ENCODE peak calls at places on chromosomes 16 and 17, in four cellular contexts. One of them, this sample, is unnamed.
A peak's percentile ranks its signal among the peaks of the same experiment; 100 is the strongest.

GRCh38 chr16:88770459-88771293 is 14.3 kb downstream of the PIEZO1 start:
- DNase-seq in WTC11: peak; percentile 65
- DNase-seq in HepG2: peak; percentile 81
- DNase-seq in K562: peak; percentile 67
- DNase-seq in this sample: peak; percentile 77

GRCh38 chr17:58120195-58120822 is 27.9 kb upstream of the OR4D1 start:
- DNase-seq in WTC11: peak; percentile 56
- DNase-seq in HepG2: peak; percentile 56
- DNase-seq in K562: peak; percentile 34
- DNase-seq in this sample: peak; percentile 51

GRCh38 chr17:6755731-6756184 is at the start of gene XAF1:
- DNase-seq in WTC11: no peak
- DNase-seq in HepG2: no peak
- DNase-seq in K562: no peak
- DNase-seq in this sample: no peak

GRCh38 chr16:50043358-50043757 is 18.3 kb downstream of the CNEP1R1 start:
- DNase-seq in WTC11: no peak
- DNase-seq in HepG2: no peak
- DNase-seq in K562: no peak
- DNase-seq in this sample: no peak

GRCh38 chr17:49407981-49408501 is 6.6 kb downstream of the PHB1 start:
- DNase-seq in WTC11: peak; percentile 91
- DNase-seq in HepG2: peak; percentile 87
- DNase-seq in K562: peak; percentile 84
- DNase-seq in this sample: peak; percentile 90

GRCh38 chr16:73217654-73218053 is 169.7 kb upstream of the ZFHX3 start:
- DNase-seq in WTC11: no peak
- DNase-seq in HepG2: no peak
- DNase-seq in K562: no peak
- DNase-seq in this sample: no peak

GRCh38 chr17:27907976-27908558 is 14.9 kb upstream of the LYRM9 start:
- DNase-seq in WTC11: no peak
- DNase-seq in HepG2: no peak
- DNase-seq in K562: no peak
- DNase-seq in this sample: no peak

GRCh38 chr17:43368740-43369506 is 29.9 kb upstream of the ARL4D start:
- DNase-seq in WTC11: peak; percentile 85
- DNase-seq in HepG2: peak; percentile 88
- DNase-seq in K562: no peak
- DNase-seq in this sample: peak; percentile 76

GRCh38 chr16:525520-526180 is 1.9 kb upstream of the CAPN15 start:
- DNase-seq in WTC11: no peak
- DNase-seq in HepG2: no peak
- DNase-seq in K562: no peak
- DNase-seq in this sample: no peak

GRCh38 chr17:55402374-55402773 is 19.3 kb downstream of the MMD start:
- DNase-seq in WTC11: no peak
- DNase-seq in HepG2: no peak
- DNase-seq in K562: peak; percentile 20
- DNase-seq in this sample: no peak

GRCh38 chr16:57610611-57611010 is 17.8 kb upstream of the ADGRG1 start:
- DNase-seq in WTC11: no peak
- DNase-seq in HepG2: no peak
- DNase-seq in K562: no peak
- DNase-seq in this sample: no peak

GRCh38 chr17:77914440-77915254 is 43.9 kb upstream of the TNRC6C start:
- DNase-seq in WTC11: peak; percentile 67
- DNase-seq in HepG2: no peak
- DNase-seq in K562: no peak
- DNase-seq in this sample: no peak

GRCh38 chr17:61583242-61583641 is 7.8 kb downstream of the NACA2 start:
- DNase-seq in WTC11: no peak
- DNase-seq in HepG2: peak; percentile 74
- DNase-seq in K562: peak; percentile 23
- DNase-seq in this sample: peak; percentile 59

GRCh38 chr17:27558341-27558740 is 72.6 kb upstream of the LGALS9 start:
- DNase-seq in WTC11: no peak
- DNase-seq in HepG2: no peak
- DNase-seq in K562: no peak
- DNase-seq in this sample: no peak

GRCh38 chr17:78233678-78234077 is 2.2 kb downstream of the TMEM235 start:
- DNase-seq in WTC11: no peak
- DNase-seq in HepG2: no peak
- DNase-seq in K562: no peak
- DNase-seq in this sample: no peak

GRCh38 chr16:29256501-29256981 is 150.0 kb downstream of the NPIPB11 start:
- DNase-seq in WTC11: no peak
- DNase-seq in HepG2: no peak
- DNase-seq in K562: no peak
- DNase-seq in this sample: no peak

GRCh38 chr17:60392845-60393702 is 1.1 kb upstream of the USP32 start:
- DNase-seq in WTC11: no peak
- DNase-seq in HepG2: peak; percentile 44
- DNase-seq in K562: no peak
- DNase-seq in this sample: no peak

GRCh38 chr17:81537856-81538555 is 9.8 kb downstream of the FSCN2 start:
- DNase-seq in WTC11: no peak
- DNase-seq in HepG2: no peak
- DNase-seq in K562: no peak
- DNase-seq in this sample: no peak

GRCh38 chr16:72367841-72368240 is 195.9 kb upstream of the PMFBP1 start:
- DNase-seq in WTC11: no peak
- DNase-seq in HepG2: no peak
- DNase-seq in K562: no peak
- DNase-seq in this sample: no peak

GRCh38 chr16:23020084-23020483 is 129.2 kb downstream of the USP31 start:
- DNase-seq in WTC11: no peak
- DNase-seq in HepG2: no peak
- DNase-seq in K562: peak; percentile 39
- DNase-seq in this sample: no peak

GRCh38 chr16:23014592-23014991 is 134.7 kb downstream of the USP31 start:
- DNase-seq in WTC11: no peak
- DNase-seq in HepG2: no peak
- DNase-seq in K562: no peak
- DNase-seq in this sample: no peak

GRCh38 chr16:23015580-23015979 is 133.7 kb downstream of the USP31 start:
- DNase-seq in WTC11: no peak
- DNase-seq in HepG2: no peak
- DNase-seq in K562: no peak
- DNase-seq in this sample: no peak

GRCh38 chr16:23013484-23013883 is 135.8 kb downstream of the USP31 start:
- DNase-seq in WTC11: no peak
- DNase-seq in HepG2: peak; percentile 33
- DNase-seq in K562: no peak
- DNase-seq in this sample: no peak

GRCh38 chr16:23016372-23016771 is 132.9 kb downstream of the USP31 start:
- DNase-seq in WTC11: no peak
- DNase-seq in HepG2: no peak
- DNase-seq in K562: no peak
- DNase-seq in this sample: no peak
- TF ChIP-seq ELF4 in WTC11: no peak
- TF ChIP-seq ELF4 in HepG2: no peak
- TF ChIP-seq ELF4 in K562: no peak
- TF ChIP-seq ELF4 in this sample: no peak

DNA sequence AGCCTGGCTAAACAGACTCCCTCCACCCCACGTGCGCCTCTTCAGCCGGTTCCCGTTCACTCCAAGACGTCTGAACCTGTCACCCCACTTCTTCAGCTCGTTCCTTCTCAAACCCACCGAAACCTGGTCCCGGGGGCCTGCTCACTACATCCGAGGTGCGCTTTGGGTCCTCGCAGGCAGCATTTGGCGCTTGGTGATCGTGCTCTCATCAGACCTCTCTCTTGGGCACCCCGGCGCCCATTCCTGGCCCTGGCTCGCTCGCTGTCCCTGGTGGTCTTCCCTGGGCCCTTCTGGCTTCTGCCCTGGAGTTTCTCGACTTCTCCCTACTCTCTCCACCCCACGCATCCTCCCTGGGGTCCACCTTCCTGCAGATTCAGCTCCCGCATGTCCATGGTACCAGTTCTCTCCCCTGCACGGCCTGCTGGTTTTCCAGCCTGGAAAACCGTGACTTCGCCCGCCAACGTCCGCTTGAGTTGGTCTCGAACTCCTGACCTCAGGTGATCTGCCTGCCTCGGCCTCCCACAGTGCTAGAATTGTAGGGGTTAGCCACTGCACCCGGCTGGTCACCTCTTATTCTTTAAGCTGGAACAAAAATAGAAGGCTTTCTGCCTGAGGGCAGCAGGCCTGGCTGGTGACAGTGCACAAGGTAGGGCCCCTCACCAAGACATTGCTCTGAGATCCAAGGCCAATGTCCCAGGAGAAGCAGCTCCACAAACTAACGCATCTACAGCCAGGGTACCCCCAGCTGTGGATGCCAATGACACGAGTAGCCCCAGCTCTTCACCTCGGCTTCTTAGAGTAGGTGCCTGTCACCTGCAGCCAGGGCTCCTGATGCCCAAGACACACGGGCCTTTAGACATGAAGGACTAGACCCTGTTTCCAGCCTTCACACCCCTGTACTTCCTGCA is 1.0 kb upstream of the MEAK7 start:
- DNase-seq in WTC11: peak; percentile 10
- DNase-seq in HepG2: no peak
- DNase-seq in K562: no peak
- DNase-seq in this sample: no peak
- TF ChIP-seq ELF4 in WTC11: no peak
- TF ChIP-seq ELF4 in HepG2: no peak
- TF ChIP-seq ELF4 in K562: no peak
- TF ChIP-seq ELF4 in this sample: no peak

DNA sequence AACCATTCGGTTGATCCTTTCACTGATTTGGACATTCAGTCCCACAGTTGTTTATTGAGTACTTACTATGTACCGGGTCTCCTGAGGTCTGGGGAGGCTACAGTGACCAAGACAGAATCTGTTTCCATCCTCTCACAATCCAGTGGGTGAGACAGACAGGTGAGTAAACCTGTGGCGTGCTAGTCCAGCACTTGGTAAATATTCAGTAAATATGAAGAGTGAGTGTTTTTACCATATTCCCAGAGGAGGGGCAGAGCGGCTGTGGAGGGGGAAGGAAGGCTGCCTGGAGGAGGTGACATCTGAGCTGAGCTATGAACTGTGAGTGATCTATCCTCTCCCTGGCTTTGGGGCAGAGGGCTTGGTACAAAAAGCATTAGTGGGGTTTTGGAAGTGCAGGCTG is 31.4 kb downstream of the CCR7 start:
- DNase-seq in WTC11: no peak
- DNase-seq in HepG2: no peak
- DNase-seq in K562: no peak
- DNase-seq in this sample: no peak
- TF ChIP-seq ELF4 in WTC11: no peak
- TF ChIP-seq ELF4 in HepG2: no peak
- TF ChIP-seq ELF4 in K562: no peak
- TF ChIP-seq ELF4 in this sample: no peak

GRCh38 chr17:31558748-31559646 is 167.5 kb downstream of the RAB11FIP4 start:
- DNase-seq in WTC11: peak; percentile 65
- DNase-seq in HepG2: peak; percentile 59
- DNase-seq in K562: peak; percentile 95
- DNase-seq in this sample: peak; percentile 70
- TF ChIP-seq ELF4 in WTC11: peak; percentile 33
- TF ChIP-seq ELF4 in HepG2: no peak
- TF ChIP-seq ELF4 in K562: no peak
- TF ChIP-seq ELF4 in this sample: no peak

DNA sequence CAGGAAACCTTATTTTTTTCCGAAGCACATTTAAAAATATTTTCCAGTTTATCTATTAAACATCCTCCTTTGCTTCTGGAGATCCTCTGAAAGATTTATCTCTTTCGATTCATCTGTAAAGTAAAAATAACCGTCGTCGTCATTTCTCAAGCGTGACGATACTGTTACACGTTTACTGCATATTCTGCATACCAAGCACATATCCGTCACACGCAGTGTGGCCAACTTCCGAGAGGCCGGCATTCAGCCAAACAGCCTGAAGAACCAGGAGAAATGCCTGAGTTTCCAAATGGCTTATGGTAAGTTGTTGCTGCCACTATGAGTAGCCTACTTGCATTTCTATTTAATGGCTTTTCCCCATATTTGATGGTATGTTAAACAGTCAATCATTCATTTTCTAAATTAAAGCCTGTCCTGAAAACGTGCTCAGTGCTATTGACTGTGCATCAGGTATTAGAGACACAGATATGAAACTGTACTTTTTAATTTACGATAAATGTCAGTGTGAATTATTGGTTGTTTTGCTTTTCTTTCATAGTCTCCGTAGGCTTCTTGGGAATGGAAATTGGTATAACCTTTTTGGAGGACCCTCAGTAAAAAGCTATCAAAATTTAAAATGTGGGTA is 275.7 kb downstream of the WWOX start:
- DNase-seq in WTC11: no peak
- DNase-seq in HepG2: no peak
- DNase-seq in K562: no peak
- DNase-seq in this sample: no peak
- TF ChIP-seq ELF4 in WTC11: no peak
- TF ChIP-seq ELF4 in HepG2: no peak
- TF ChIP-seq ELF4 in K562: no peak
- TF ChIP-seq ELF4 in this sample: no peak

GRCh38 chr17:22570144-22570845 is 878.0 kb downstream of the KCNJ18 start:
- DNase-seq in WTC11: no peak
- DNase-seq in HepG2: no peak
- DNase-seq in K562: no peak
- DNase-seq in this sample: no peak

DNA sequence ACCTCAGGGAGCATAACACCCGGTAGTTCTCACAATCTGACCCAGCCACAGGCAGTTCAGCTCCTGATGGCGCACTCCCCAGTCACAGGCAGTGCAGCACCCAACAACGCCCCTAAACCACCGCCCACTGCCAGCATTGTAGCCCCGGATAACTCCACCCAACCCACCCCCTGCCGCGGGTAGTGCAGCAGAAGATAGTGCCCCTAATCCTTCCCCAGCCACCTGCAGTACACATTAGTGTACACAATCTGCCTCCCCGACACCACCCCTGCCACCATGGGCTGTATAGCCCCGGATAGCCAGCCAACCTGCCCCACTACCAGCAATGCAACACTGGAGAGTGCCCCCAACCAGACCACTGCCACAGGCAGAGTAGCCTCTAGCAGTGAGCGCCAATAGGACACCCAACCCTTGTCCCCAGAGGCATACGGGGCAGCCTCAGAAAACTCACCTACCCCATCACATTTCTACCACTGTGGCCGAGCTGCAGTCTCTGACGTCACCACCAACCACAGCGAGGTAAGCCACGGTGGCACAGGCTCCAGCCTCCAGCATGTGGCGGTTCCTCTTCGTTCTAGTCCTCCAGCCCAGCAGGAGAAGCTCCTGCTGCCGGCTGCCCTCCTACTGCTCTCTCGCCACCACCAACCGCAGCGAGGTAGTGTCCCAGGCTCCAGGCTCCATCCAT is 877.3 kb downstream of the KCNJ18 start:
- DNase-seq in WTC11: no peak
- DNase-seq in HepG2: no peak
- DNase-seq in K562: no peak
- DNase-seq in this sample: no peak
- TF ChIP-seq ELF4 in WTC11: no peak
- TF ChIP-seq ELF4 in HepG2: no peak
- TF ChIP-seq ELF4 in K562: no peak
- TF ChIP-seq ELF4 in this sample: no peak

GRCh38 chr16:83233153-83233552 is 574.6 kb upstream of the HSBP1 start:
- DNase-seq in WTC11: no peak
- DNase-seq in HepG2: no peak
- DNase-seq in K562: no peak
- DNase-seq in this sample: no peak
- TF ChIP-seq ELF4 in WTC11: no peak
- TF ChIP-seq ELF4 in HepG2: no peak
- TF ChIP-seq ELF4 in K562: no peak
- TF ChIP-seq ELF4 in this sample: no peak